ENCODE peak calls at places on chromosomes 1 and 21, in six cellular contexts. H is sigmoid colon; L is heart right ventricle; C is effector memory CD4-positive, alpha-beta T cell; U is aorta; E is left ventricle myocardium inferior. Y is an unnamed sample.
A peak's percentile ranks its signal among the peaks of the same experiment; 100 is the strongest.

GRCh38 chr1:21926814-21927530 is 10.1 kb downstream of the HSPG2 start:
- DNase-seq in C (no peak), L (peak; percentile 74), H (peak; percentile 92), E (peak; percentile 79), U (peak; percentile 92), Y (no peak)

GRCh38 chr1:62237950-62238374 is 43.3 kb downstream of the L1TD1 start:
- DNase-seq in L (no peak), U (no peak), H (no peak), C (no peak), E (no peak), Y (no peak)

GRCh38 chr1:230231739-230232075 is 164.7 kb downstream of the GALNT2 start:
- DNase-seq in L (peak; percentile 48), C (no peak), U (peak; percentile 89), H (peak; percentile 87), E (peak; percentile 67), Y (peak; percentile 74)

GRCh38 chr1:201732351-201732750 is 96.6 kb upstream of the IPO9 start:
- DNase-seq in H (no peak), U (no peak), E (no peak), C (no peak), L (no peak), Y (no peak)

GRCh38 chr1:23362218-23362713 is 7.4 kb downstream of the ZNF436 start:
- DNase-seq in C (no peak), L (no peak), U (no peak), E (no peak), H (no peak), Y (no peak)

GRCh38 chr1:202577381-202577780 is 132.9 kb downstream of the SYT2 start:
- DNase-seq in E (no peak), L (no peak), C (no peak), U (no peak), H (no peak), Y (no peak)

GRCh38 chr21:36699546-36700294 is 805 bp downstream of the SIM2 start:
- DNase-seq in E (no peak), H (no peak), U (peak; percentile 69), C (no peak), L (no peak), Y (no peak)

GRCh38 chr1:207333620-207334019 is 12.1 kb downstream of the CD55 start:
- DNase-seq in C (no peak), H (no peak), L (no peak), U (no peak), E (no peak), Y (no peak)

GRCh38 chr1:87999852-88000251 is 671.2 kb downstream of the LMO4 start:
- DNase-seq in E (no peak), C (no peak), H (no peak), U (no peak), L (no peak), Y (no peak)

DNA sequence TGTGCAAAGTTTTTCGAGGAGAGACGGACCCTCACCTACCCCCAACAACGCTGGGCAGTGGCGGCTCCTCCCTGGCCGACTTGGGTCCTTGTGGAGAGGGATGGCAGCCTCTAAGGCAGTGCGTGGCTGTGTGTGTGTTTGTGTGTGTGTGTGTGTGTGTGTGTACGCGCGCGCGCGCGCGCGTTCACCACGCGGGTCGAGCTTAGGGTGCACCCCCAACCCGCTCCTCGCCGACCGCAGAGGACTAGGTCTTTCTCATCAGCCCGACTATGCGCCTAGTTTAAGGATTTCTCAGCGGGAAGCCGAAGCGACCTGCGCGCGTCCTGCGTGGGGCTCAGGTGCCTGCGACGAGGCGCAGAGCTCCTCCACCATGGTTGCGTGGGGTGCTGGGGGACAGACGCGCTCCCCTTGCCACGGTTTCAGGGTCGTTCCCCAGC is 940 bp downstream of the SOX13 start:
- DNase-seq in U (peak; percentile 78), L (no peak), C (no peak), E (no peak), H (peak; percentile 78), Y (peak; percentile 55)
- H3K27ac ChIP-seq in U (peak overlapping the region; percentile 3), L (peak overlapping the region; percentile 87), C (no peak overlapping the region), E (peak overlapping the region; percentile 90), H (peak overlapping the region; percentile 95), Y (peak overlapping the region; percentile 87)

GRCh38 chr1:154325583-154326545 is 539 bp downstream of the ATP8B2 start:
- DNase-seq in E (peak; percentile 63), L (peak; percentile 57), C (no peak), H (peak; percentile 86), U (peak; percentile 93), Y (peak; percentile 83)
- H3K4me3 ChIP-seq in E (peak overlapping the region; percentile 85), L (peak overlapping the region; percentile 74), C (peak overlapping the region; percentile 75), H (peak overlapping the region; percentile 72), U (peak overlapping the region; percentile 90), Y (peak overlapping the region; percentile 85)

DNA sequence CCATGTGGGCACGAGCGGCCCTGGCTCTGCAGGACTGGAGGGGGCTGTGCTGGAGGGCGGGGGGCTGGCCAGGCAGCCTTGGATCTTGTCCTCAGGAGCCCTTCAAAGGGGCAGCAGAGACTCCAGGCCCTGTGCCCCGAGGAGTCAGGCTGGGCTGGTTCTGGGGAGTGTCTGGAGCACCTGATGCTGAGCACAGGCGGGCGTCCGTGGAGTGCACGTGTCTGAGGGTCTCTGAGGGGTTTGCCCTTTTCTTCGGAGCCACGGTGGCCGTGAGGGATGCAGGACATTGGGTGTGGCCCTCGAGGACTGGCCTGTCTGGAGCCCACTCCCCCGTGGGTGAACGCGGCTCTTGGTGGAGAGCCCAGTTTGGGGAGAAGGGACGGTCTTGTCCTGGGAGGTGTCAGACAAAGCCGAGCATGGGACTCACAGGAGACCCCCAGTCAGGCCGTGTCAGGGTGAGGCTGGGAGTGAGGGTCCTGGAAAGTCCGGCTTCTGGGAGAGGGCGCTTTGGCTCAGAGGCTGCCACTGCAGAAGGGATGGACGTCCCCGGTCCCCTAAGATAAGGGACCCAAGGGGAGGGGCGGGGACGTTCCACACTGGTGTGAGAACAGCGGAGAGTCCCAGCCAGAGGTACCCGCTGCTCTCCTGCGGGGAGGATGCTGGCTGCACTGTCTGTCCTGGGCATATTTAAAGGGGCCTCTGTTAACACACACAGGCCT is 60.8 kb downstream of the COL18A1 start:
- DNase-seq in E (peak; percentile 16), H (peak; percentile 62), U (peak; percentile 72), L (peak; percentile 10), C (no peak), Y (no peak)
- H3K27ac ChIP-seq in E (no peak overlapping the region), H (peak overlapping the region; percentile 3), U (no peak overlapping the region), L (no peak overlapping the region), C (no peak overlapping the region), Y (no peak overlapping the region)

GRCh38 chr1:54407957-54408700 is 1.9 kb upstream of the SSBP3 start:
- DNase-seq in C (no peak), H (no peak), L (no peak), E (no peak), U (no peak), Y (peak; percentile 36)
- H3K4me3 ChIP-seq in C (no peak overlapping the region), H (no peak overlapping the region), L (peak overlapping the region; percentile 95), E (peak overlapping the region; percentile 95), U (no peak overlapping the region), Y (no peak overlapping the region)

GRCh38 chr1:83052865-83053264 is 946.1 kb downstream of the TTLL7 start:
- DNase-seq in H (no peak), L (no peak), U (no peak), E (no peak), C (no peak), Y (no peak)
- H3K27ac ChIP-seq in H (no peak overlapping the region), L (no peak overlapping the region), U (no peak overlapping the region), E (no peak overlapping the region), C (no peak overlapping the region), Y (no peak overlapping the region)

DNA sequence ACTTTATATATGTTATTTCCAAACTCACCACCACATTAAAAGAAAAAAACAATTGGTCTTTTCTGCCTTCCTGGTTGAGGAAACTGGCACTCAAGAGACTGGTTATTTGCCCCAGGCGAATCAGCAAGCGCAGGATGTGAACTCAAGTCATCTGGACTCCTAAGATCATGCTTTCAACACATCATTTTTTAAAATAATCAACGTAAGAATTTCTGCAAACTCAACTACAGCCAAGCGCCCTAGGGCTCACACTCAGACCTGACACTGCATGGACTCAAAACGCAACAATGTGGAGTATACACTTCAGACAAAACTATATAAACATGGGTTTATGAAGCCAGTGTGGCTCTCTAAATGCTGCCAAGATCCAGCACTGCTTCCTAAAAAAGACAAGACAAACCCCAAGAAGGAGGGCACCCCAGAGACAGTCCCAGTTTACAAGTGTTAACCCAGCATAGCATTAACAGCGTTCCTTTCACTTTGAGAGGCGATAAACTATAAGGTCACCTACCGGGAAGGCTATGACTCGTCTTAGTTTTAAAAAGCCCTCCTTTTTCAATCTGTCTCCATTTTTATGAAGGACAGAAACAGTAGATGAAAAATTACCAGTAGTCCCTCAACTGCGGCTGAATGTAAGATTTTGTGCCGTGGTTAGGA is 54.9 kb downstream of the SIPA1L2 start:
- DNase-seq in U (no peak), E (no peak), L (no peak), H (no peak), C (no peak), Y (no peak)
- H3K4me3 ChIP-seq in U (no peak overlapping the region), E (no peak overlapping the region), L (no peak overlapping the region), H (peak overlapping the region; percentile 4), C (no peak overlapping the region), Y (no peak overlapping the region)

DNA sequence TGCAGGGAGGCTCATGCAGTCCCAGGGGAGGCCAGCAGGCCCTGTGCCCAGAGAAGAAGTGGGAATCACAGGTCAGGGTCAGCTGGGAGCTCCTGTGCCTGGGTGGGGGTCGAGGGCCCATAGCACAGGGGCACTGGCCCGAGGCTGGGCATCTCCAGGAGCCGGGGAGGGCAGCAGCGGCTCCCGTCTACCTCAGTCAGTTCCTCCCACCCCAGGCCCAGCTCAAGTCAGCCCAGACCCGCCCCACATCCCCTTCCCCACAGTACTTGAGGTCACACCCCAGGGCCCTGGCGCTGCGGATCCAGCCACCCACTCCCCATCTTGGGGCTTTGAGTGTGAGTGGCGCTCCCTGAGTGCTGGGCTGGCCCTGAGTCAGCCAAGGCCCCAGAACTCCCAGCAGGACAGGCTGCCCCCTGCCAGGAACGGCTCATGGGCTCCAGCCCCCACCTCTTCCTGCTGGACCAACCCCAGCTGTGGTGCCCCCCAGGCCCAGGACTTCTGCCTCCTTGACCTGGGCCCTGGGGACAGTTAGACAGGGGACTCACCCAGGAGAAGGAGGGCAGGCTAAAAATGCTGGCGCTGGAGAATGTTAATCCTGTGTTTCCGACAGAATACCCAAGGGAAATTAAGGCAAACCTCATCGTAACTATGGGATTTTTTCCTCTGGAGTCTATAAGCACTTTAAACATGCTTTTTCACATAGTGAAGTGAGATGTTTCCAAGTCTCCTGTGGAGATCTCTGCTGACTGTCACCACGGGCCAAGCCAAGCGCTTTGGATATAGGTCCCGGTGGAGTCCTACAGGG is 68.8 kb upstream of the COL6A1 start:
- DNase-seq in L (no peak), C (no peak), U (no peak), H (no peak), E (no peak), Y (no peak)
- H3K27ac ChIP-seq in L (no peak overlapping the region), C (no peak overlapping the region), U (no peak overlapping the region), H (no peak overlapping the region), E (no peak overlapping the region), Y (no peak overlapping the region)

DNA sequence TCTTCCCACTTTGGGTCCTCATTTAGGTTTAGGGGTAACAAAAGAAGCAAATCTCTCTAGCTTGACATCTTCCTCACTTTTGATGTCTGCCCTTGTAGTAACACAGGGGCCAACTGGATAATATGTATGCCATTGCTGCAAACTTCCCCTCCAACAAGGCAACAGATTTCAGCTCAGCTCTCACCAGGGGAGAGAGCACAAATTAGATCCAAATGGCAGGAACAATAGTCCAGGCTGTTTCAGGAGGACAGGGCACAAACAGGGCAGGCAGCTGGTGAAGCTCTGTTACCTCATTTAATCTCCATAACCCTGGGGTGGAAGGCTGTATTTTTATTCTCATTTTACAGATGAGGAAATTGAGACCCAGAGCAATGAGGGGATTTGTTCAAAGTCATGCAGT is 4.3 kb upstream of the PIK3R3 start:
- DNase-seq in C (no peak), L (no peak), E (no peak), H (no peak), U (no peak), Y (no peak)
- H3K4me3 ChIP-seq in C (no peak overlapping the region), L (no peak overlapping the region), E (no peak overlapping the region), H (no peak overlapping the region), U (no peak overlapping the region), Y (no peak overlapping the region)

Y was measured in testis.